ENCODE peak calls at places on chromosomes 12 and 14, in seven cellular contexts. S is H1, Y is trophoblast cell, P is IMR-90, H is mesenchymal stem cell, F is neuronal stem cell, K is H9. C is an unnamed sample.

GRCh38 chr12:127455347-127456265 is 811.4 kb upstream of the TMEM132C start:
- DNase-seq in S (no peak), Y (no peak), P (no peak), H (no peak), F (peak; percentile 8), K (peak; percentile 84), C (peak; percentile 39)

GRCh38 chr14:81447018-81447770 is 47.1 kb upstream of the STON2 start:
- DNase-seq in S (no peak), Y (no peak), P (no peak), H (no peak), F (no peak), K (no peak), C (no peak)

GRCh38 chr14:77584809-77585208 is 31.6 kb downstream of the SPTLC2 start:
- DNase-seq in S (no peak), Y (no peak), P (no peak), H (no peak), F (no peak), K (no peak), C (no peak)

GRCh38 chr12:115096673-115097349 is 412.8 kb upstream of the TBX3 start:
- DNase-seq in S (no peak), Y (no peak), P (peak; percentile 45), H (peak; percentile 46), F (no peak), K (no peak), C (peak; percentile 14)

GRCh38 chr14:101564444-101564776 is 3.1 kb downstream of the DIO3 start:
- DNase-seq in S (no peak), Y (no peak), P (no peak), H (no peak), F (no peak), K (no peak), C (no peak)

GRCh38 chr12:75587340-75588106 is 76.1 kb upstream of the KRR1 start:
- DNase-seq in S (no peak), Y (no peak), P (peak; percentile 52), H (peak; percentile 29), F (no peak), K (no peak), C (no peak)

GRCh38 chr12:30515351-30515750 is 180.3 kb downstream of the IPO8 start:
- DNase-seq in S (no peak), Y (no peak), P (no peak), H (peak; percentile 39), F (peak; percentile 11), K (no peak), C (peak; percentile 53)

GRCh38 chr12:102885043-102885932 is 31.8 kb downstream of the PAH start:
- DNase-seq in S (no peak), Y (no peak), P (no peak), H (no peak), F (peak; percentile 54), K (no peak), C (no peak)

GRCh38 chr12:26736563-26737486 is 96.2 kb downstream of the ITPR2 start:
- DNase-seq in S (no peak), Y (no peak), P (peak; percentile 63), H (no peak), F (no peak), K (no peak), C (no peak)

GRCh38 chr12:15963271-15963670 is 52.1 kb downstream of the DERA start:
- DNase-seq in S (no peak), Y (no peak), P (peak; percentile 83), H (no peak), F (no peak), K (no peak), C (no peak)

GRCh38 chr12:83823386-83824045 is 1089.1 kb downstream of the SLC6A15 start:
- DNase-seq in S (peak; percentile 78), Y (peak; percentile 32), P (no peak), H (peak; percentile 42), F (peak; percentile 32), K (peak; percentile 97), C (peak; percentile 91)

GRCh38 chr12:101527682-101528081 is 52.5 kb downstream of the SPIC start:
- DNase-seq in S (no peak), Y (no peak), P (no peak), H (no peak), F (no peak), K (no peak), C (no peak)

GRCh38 chr12:2877959-2878732 is 1.1 kb downstream of the RHNO1 start:
- DNase-seq in S (no peak), Y (no peak), P (peak; percentile 53), H (peak; percentile 70), F (no peak), K (peak; percentile 44), C (peak; percentile 42)

GRCh38 chr12:9669534-9669933 is at the start of gene CLEC2D:
- DNase-seq in S (no peak), Y (no peak), P (no peak), H (no peak), F (no peak), K (no peak), C (no peak)

GRCh38 chr14:61749264-61749663 is 13.0 kb upstream of the SNAPC1 start:
- DNase-seq in S (no peak), Y (no peak), P (peak; percentile 37), H (no peak), F (no peak), K (no peak), C (no peak)

GRCh38 chr14:94977016-94977415 is 180.3 kb downstream of the DICER1 start:
- DNase-seq in S (no peak), Y (no peak), P (no peak), H (no peak), F (no peak), K (no peak), C (peak; percentile 25)

GRCh38 chr12:95959107-95959506 is 16.0 kb downstream of the AMDHD1 start:
- DNase-seq in S (no peak), Y (no peak), P (peak; percentile 14), H (peak; percentile 6), F (no peak), K (no peak), C (peak; percentile 54)

GRCh38 chr14:38556321-38556720 is 300.4 kb upstream of the CLEC14A start:
- DNase-seq in S (no peak), Y (no peak), P (no peak), H (no peak), F (no peak), K (no peak), C (no peak)

GRCh38 chr12:96241484-96242256 is 47.5 kb downstream of the ELK3 start:
- DNase-seq in S (no peak), Y (peak; percentile 92), P (peak; percentile 48), H (peak; percentile 92), F (no peak), K (no peak), C (peak; percentile 47)

GRCh38 chr12:99121476-99121965 is 476.4 kb downstream of the APAF1 start:
- DNase-seq in S (no peak), Y (no peak), P (no peak), H (no peak), F (no peak), K (no peak), C (no peak)

GRCh38 chr12:40565029-40565633 is 127.1 kb upstream of the CNTN1 start:
- DNase-seq in S (no peak), Y (no peak), P (no peak), H (no peak), F (no peak), K (no peak), C (no peak)

GRCh38 chr12:42474391-42474790 is 115.2 kb downstream of the PRICKLE1 start:
- DNase-seq in S (no peak), Y (no peak), P (peak; percentile 82), H (peak; percentile 6), F (no peak), K (no peak), C (no peak)

GRCh38 chr14:23953464-23954278 is at the start of gene DHRS4:
- DNase-seq in S (peak; percentile 59), Y (peak; percentile 13), P (peak; percentile 76), H (peak; percentile 87), F (peak; percentile 78), K (peak; percentile 88), C (peak; percentile 88)

GRCh38 chr14:74391479-74391878 is 34.5 kb downstream of the SYNDIG1L start:
- DNase-seq in S (no peak), Y (peak; percentile 38), P (no peak), H (no peak), F (no peak), K (no peak), C (no peak)

GRCh38 chr12:4700621-4701026 is 19.6 kb upstream of the GALNT8 start:
- DNase-seq in S (no peak), Y (no peak), P (peak; percentile 63), H (no peak), F (peak; percentile 18), K (peak; percentile 55), C (no peak)

GRCh38 chr12:100539209-100539608 is 34.3 kb upstream of the GAS2L3 start:
- DNase-seq in S (no peak), Y (no peak), P (peak; percentile 37), H (peak; percentile 42), F (peak; percentile 57), K (peak; percentile 55), C (peak; percentile 63)

GRCh38 chr12:52260351-52261210 is 13.9 kb upstream of the KRT86 start:
- DNase-seq in S (no peak), Y (no peak), P (peak; percentile 80), H (no peak), F (no peak), K (no peak), C (no peak)

DNA sequence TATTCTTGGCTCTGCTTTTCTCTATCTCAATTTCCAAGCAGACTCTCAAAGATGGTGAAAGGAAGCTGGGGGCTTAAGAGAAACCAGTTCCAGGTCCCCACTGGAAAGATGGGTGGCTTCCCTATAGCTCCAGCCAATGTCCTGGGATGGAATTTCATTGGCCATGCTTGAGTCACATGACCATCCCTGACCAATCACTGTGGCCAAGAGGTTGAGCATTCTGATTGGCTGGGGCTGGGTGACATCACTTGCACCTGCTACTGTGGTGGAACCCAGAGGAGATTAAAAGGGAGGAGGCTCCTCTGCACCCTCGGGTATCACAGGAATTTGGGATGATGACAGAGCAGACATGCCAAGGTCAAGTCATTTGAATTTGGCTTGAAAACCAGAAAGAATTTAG is 436.5 kb downstream of the TMEM132D start:
- DNase-seq in S (no peak), Y (no peak), P (no peak), H (no peak), F (no peak), K (no peak), C (peak; percentile 7)
- H2AK5ac ChIP-seq in S (no peak overlapping the region), Y (no peak overlapping the region), P (no peak overlapping the region), H (no peak overlapping the region), F (no peak overlapping the region), K (no peak overlapping the region), C (no peak overlapping the region)

GRCh38 chr12:104290855-104291254 is 12.7 kb upstream of the EID3 start:
- DNase-seq in S (no peak), Y (no peak), P (no peak), H (no peak), F (no peak), K (no peak), C (no peak)
- H2AK5ac ChIP-seq in S (no peak overlapping the region), Y (no peak overlapping the region), P (no peak overlapping the region), H (no peak overlapping the region), F (no peak overlapping the region), K (no peak overlapping the region), C (no peak overlapping the region)

GRCh38 chr12:113812431-113813228 is 153.5 kb downstream of the RBM19 start:
- DNase-seq in S (no peak), Y (no peak), P (no peak), H (no peak), F (no peak), K (no peak), C (no peak)
- H2AK5ac ChIP-seq in S (no peak overlapping the region), Y (no peak overlapping the region), P (no peak overlapping the region), H (no peak overlapping the region), F (no peak overlapping the region), K (no peak overlapping the region), C (no peak overlapping the region)

DNA sequence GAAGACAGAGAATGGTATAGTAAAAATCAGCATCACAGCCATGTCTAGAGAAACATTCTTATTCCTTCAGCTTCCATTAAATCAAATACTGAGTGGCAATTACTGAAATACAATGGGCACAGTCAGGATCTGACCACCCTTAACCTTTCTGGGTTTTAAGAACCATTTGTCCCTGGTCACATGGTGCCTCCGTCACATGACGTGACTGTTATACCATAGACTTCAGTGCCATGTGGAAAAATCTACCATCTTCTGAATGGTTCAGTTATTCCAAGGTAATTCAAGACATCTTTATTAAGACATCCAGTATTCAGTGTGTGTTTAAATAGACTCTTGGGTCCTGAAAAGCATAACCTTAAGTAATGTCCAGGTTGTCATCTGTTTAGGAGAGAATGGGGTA is 553.1 kb upstream of the FLRT2 start:
- DNase-seq in S (no peak), Y (no peak), P (no peak), H (no peak), F (no peak), K (no peak), C (no peak)
- H2AK5ac ChIP-seq in S (no peak overlapping the region), Y (no peak overlapping the region), P (no peak overlapping the region), H (no peak overlapping the region), F (no peak overlapping the region), K (no peak overlapping the region), C (no peak overlapping the region)